ENCODE peak calls at places on chromosomes 6 and 20, in six cellular contexts. C is cardiac muscle cell, P is tibial nerve, T is HCT116, Q is A549, W is heart left ventricle. I is an unnamed sample.

GRCh38 chr6:117653949-117654348 is 21.3 kb upstream of the NUS1 start:
- DNase-seq in Q (no peak), P (no peak), W (no peak), T (no peak), C (no peak), I (no peak)

GRCh38 chr6:135972120-135972519 is 120.6 kb downstream of the PDE7B start:
- DNase-seq in W (no peak), C (no peak), T (no peak), P (no peak), Q (no peak), I (no peak)

GRCh38 chr20:33875055-33875454 is 63.9 kb downstream of the CHMP4B start:
- DNase-seq in C (no peak), W (no peak), T (no peak), Q (no peak), P (no peak), I (no peak)

GRCh38 chr6:44660561-44661220 is 273.2 kb downstream of the CDC5L start:
- DNase-seq in T (no peak), W (no peak), P (no peak), C (no peak), Q (no peak), I (no peak)

GRCh38 chr6:113829702-113830058 is 27.5 kb upstream of the MARCKS start:
- DNase-seq in W (no peak), T (no peak), C (peak; percentile 61), P (no peak), Q (no peak), I (no peak)

GRCh38 chr6:1993049-1993448 is 252.4 kb downstream of the GMDS start:
- DNase-seq in T (no peak), W (no peak), Q (no peak), P (no peak), C (no peak), I (no peak)

GRCh38 chr20:32780749-32781402 is 18.7 kb downstream of the DNMT3B start:
- DNase-seq in P (no peak), W (no peak), C (no peak), Q (no peak), T (no peak), I (no peak)

GRCh38 chr20:37567331-37567665 is 39.6 kb upstream of the BLCAP start:
- DNase-seq in Q (no peak), C (no peak), W (no peak), T (no peak), P (no peak), I (no peak)

GRCh38 chr6:133359256-133359655 is 118.1 kb downstream of the EYA4 start:
- DNase-seq in W (no peak), T (no peak), Q (no peak), C (peak; percentile 16), P (no peak), I (no peak)

GRCh38 chr6:5135783-5136376 is 50.7 kb downstream of the PPP1R3G start:
- DNase-seq in Q (no peak), P (no peak), T (peak; percentile 27), W (no peak), C (peak; percentile 45), I (peak; percentile 30)

GRCh38 chr20:10985536-10985935 is 311.7 kb upstream of the JAG1 start:
- DNase-seq in C (peak; percentile 65), W (no peak), T (no peak), P (no peak), Q (no peak), I (no peak)

GRCh38 chr6:52696418-52696817 is 25.5 kb downstream of the TMEM14A start:
- DNase-seq in T (no peak), W (no peak), C (no peak), Q (no peak), P (no peak), I (no peak)

GRCh38 chr6:68134796-68135195 is 500.3 kb upstream of the ADGRB3 start:
- DNase-seq in T (no peak), Q (no peak), W (no peak), C (peak; percentile 16), P (no peak), I (no peak)

GRCh38 chr6:38270367-38270766 is 369.4 kb downstream of the BTBD9 start:
- DNase-seq in P (no peak), W (no peak), T (no peak), Q (no peak), C (no peak), I (no peak)

GRCh38 chr6:49565855-49566254 is 15.4 kb downstream of the C6orf141 start:
- DNase-seq in T (no peak), Q (no peak), C (peak; percentile 55), P (no peak), W (peak; percentile 20), I (no peak)

GRCh38 chr6:16092140-16092539 is 36.7 kb upstream of the MYLIP start:
- DNase-seq in C (no peak), W (no peak), Q (no peak), P (no peak), T (no peak), I (no peak)

GRCh38 chr6:29577544-29577943 is 7.4 kb upstream of the OR2H2 start:
- DNase-seq in C (no peak), W (no peak), P (no peak), Q (no peak), T (no peak), I (no peak)

GRCh38 chr6:14707971-14708465 is 537.9 kb upstream of the JARID2 start:
- DNase-seq in P (no peak), C (no peak), W (no peak), Q (no peak), T (no peak), I (no peak)

GRCh38 chr6:153131037-153131981 is at the start of gene RGS17:
- DNase-seq in T (no peak), W (peak; percentile 59), P (no peak), C (peak; percentile 88), Q (peak; percentile 65), I (peak; percentile 81)

GRCh38 chr6:133890941-133891813 is 2.3 kb downstream of the TCF21 start:
- DNase-seq in T (no peak), C (peak; percentile 53), Q (peak; percentile 60), W (peak; percentile 40), P (no peak), I (peak; percentile 64)

GRCh38 chr20:32053648-32054047 is 1.6 kb downstream of the HCK start:
- DNase-seq in Q (no peak), P (no peak), W (no peak), T (no peak), C (no peak), I (no peak)

GRCh38 chr20:33796907-33797544 is 14.1 kb upstream of the CHMP4B start:
- DNase-seq in W (no peak), C (no peak), Q (peak; percentile 41), T (peak; percentile 60), P (no peak), I (no peak)

GRCh38 chr6:21767891-21768659 is 174.5 kb downstream of the SOX4 start:
- DNase-seq in T (no peak), P (no peak), C (peak; percentile 55), W (no peak), Q (no peak), I (no peak)

DNA sequence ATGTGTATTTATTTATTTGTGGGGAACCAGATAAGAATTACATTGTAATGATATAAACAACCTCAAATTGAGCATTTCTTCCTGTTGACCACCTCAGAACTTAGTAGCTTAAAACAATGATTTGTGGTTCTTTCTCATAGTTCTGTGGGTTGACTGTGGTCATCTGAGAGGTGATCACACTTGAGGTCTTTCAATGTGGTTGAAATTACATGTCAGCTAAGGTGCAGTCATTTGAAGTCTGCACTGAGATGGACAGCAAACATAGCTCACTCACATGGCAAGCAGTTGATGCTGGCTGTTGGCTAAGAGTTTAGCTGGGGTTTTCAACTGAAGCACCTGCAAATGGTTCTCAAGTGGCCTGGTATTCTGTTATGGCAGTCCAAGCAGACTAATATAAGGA is 436.7 kb upstream of the MAP3K7 start:
- DNase-seq in W (no peak), P (no peak), T (no peak), C (no peak), Q (no peak), I (no peak)
- TF ChIP-seq CTCF in W (no peak), P (no peak), T (no peak), C (no peak), Q (no peak), I (no peak)

DNA sequence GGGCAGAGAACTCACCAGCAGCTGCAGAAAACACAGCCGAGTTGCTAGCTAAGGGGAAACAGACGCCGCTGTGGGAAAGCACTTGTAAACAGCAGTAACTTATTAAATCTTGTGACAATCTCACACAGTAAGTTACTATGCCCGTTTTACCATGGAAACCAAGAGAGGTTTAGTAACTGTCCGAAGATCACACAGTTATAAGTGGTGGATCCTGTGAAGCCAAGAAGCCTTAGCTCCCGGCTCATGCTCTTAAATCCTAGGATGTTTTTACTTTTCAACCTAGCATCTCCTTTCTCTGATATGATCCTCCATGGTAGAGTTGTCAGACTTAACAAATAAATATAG is 1.5 kb upstream of the SULF2 start:
- DNase-seq in W (no peak), C (no peak), Q (no peak), P (no peak), T (no peak), I (no peak)
- TF ChIP-seq CTCF in W (no peak), C (no peak), Q (no peak), P (no peak), T (no peak), I (no peak)

GRCh38 chr20:59455392-59456341 is 148.7 kb upstream of the PHACTR3 start:
- DNase-seq in C (peak; percentile 21), W (no peak), P (no peak), T (peak; percentile 3), Q (peak; percentile 33), I (peak; percentile 47)
- TF ChIP-seq CTCF in C (peak; percentile 49), W (peak; percentile 41), P (peak; percentile 26), T (peak; percentile 70), Q (peak; percentile 84), I (peak; percentile 73)

GRCh38 chr6:169014681-169015080 is 239.0 kb downstream of the THBS2 start:
- DNase-seq in W (no peak), Q (no peak), C (no peak), P (no peak), T (no peak), I (no peak)

GRCh38 chr6:169005141-169005540 is 248.5 kb downstream of the THBS2 start:
- DNase-seq in T (no peak), W (no peak), C (no peak), P (no peak), Q (no peak), I (no peak)

GRCh38 chr6:169008641-169009040 is 245.0 kb downstream of the THBS2 start:
- DNase-seq in T (no peak), W (no peak), C (peak; percentile 34), P (no peak), Q (no peak), I (no peak)

DNA sequence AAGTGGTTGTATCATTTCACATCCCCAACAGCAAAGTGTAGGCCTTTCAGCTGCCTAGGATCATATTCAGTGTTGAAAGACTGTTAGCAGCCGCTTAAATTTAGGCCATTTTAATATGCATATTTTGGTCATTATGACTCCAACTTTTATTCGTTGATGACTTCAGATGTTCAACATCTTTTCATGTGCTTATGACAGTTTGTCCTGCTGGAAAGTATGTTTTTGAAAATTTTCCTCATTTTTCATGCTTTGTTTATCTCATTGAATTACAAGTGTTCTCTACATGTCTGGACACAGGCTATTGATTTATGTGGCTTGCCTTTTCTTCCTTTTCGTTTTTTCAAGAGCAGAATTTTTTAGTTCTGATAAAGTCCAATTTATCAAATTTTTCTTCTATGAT is 244.0 kb downstream of the THBS2 start:
- DNase-seq in Q (no peak), T (no peak), P (no peak), C (no peak), W (no peak), I (no peak)
- TF ChIP-seq CTCF in Q (no peak), T (no peak), P (no peak), C (no peak), W (no peak), I (no peak)

I was measured in nephron progenitor cell.